ENCODE peak calls at places on chromosome 15, in six cellular contexts. C, B, K, F, R and N are unnamed samples.

GRCh38 chr15:52857471-52857870 is 67.3 kb upstream of the ONECUT1 start:
- DNase-seq in B (no peak), K (no peak), R (no peak), C (no peak), F (peak), N (no peak)

GRCh38 chr15:63056843-63057242 is 14.3 kb downstream of the TPM1 start:
- DNase-seq in C (no peak), B (no peak), K (peak), F (no peak), R (no peak), N (no peak)

GRCh38 chr15:99943466-99943865 is 210.2 kb upstream of the LYSMD4 start:
- DNase-seq in R (no peak), C (no peak), K (no peak), F (no peak), B (no peak), N (no peak)

GRCh38 chr15:44010114-44010513 is 183.3 kb downstream of the WDR76 start:
- DNase-seq in F (no peak), C (no peak), K (no peak), B (no peak), R (no peak), N (no peak)

GRCh38 chr15:65841121-65841930 is 28.0 kb upstream of the RAB11A start:
- DNase-seq in B (no peak), F (peak), K (no peak), C (no peak), R (no peak), N (no peak)

GRCh38 chr15:86165263-86166204 is 85.9 kb downstream of the AGBL1 start:
- DNase-seq in C (no peak), F (no peak), B (no peak), K (no peak), R (no peak), N (peak)

GRCh38 chr15:60917469-60918130 is 311.5 kb downstream of the RORA start:
- DNase-seq in K (peak), C (no peak), F (no peak), R (no peak), B (no peak), N (no peak)

GRCh38 chr15:39079296-39079834 is 501.5 kb upstream of the THBS1 start:
- DNase-seq in C (no peak), B (no peak), R (no peak), K (no peak), F (no peak), N (no peak)

GRCh38 chr15:48631191-48631770 is 14.2 kb downstream of the FBN1 start:
- DNase-seq in F (peak), R (no peak), C (no peak), K (peak), B (no peak), N (no peak)

GRCh38 chr15:75591655-75592364 is 12.7 kb upstream of the PTPN9 start:
- DNase-seq in F (no peak), B (no peak), K (no peak), R (no peak), C (no peak), N (no peak)

GRCh38 chr15:56719021-56719612 is 14.2 kb downstream of the ZNF280D start:
- DNase-seq in F (no peak), K (no peak), R (no peak), B (no peak), C (no peak), N (no peak)

GRCh38 chr15:52466134-52466701 is 62.5 kb downstream of the MYO5A start:
- DNase-seq in R (no peak), C (peak), B (no peak), F (peak), K (peak), N (no peak)

GRCh38 chr15:33016405-33017024 is 178.0 kb downstream of the FMN1 start:
- DNase-seq in K (no peak), R (no peak), F (no peak), C (no peak), B (no peak), N (no peak)

GRCh38 chr15:25739687-25740121 is 123.4 kb downstream of the ATP10A start:
- DNase-seq in R (no peak), B (no peak), F (peak), C (no peak), K (no peak), N (no peak)

GRCh38 chr15:90047956-90048575 is 46.9 kb downstream of the ZNF710 start:
- DNase-seq in B (no peak), K (no peak), F (no peak), C (no peak), R (no peak), N (no peak)

GRCh38 chr15:85689729-85690128 is 105.0 kb downstream of the KLHL25 start:
- DNase-seq in F (peak), R (no peak), B (no peak), C (peak), K (no peak), N (peak)

GRCh38 chr15:58410353-58410752 is 21.4 kb upstream of the LIPC start:
- DNase-seq in K (no peak), F (no peak), C (no peak), R (no peak), B (no peak), N (no peak)

GRCh38 chr15:73818308-73818985 is 54.9 kb upstream of the TBC1D21 start:
- DNase-seq in K (no peak), B (no peak), F (no peak), C (no peak), R (no peak), N (no peak)

GRCh38 chr15:35874260-35874905 is 328.4 kb upstream of the DPH6 start:
- DNase-seq in R (no peak), F (no peak), K (no peak), B (no peak), C (no peak), N (no peak)

GRCh38 chr15:39365161-39365560 is 215.7 kb upstream of the THBS1 start:
- DNase-seq in F (no peak), K (no peak), B (no peak), C (no peak), R (no peak), N (no peak)

GRCh38 chr15:91968610-91969009 is 115.1 kb downstream of the SLCO3A1 start:
- DNase-seq in F (no peak), R (no peak), K (no peak), C (no peak), B (no peak), N (no peak)
- TF ChIP-seq CTCF in F (peak), R (no peak), K (no peak), C (no peak), B (peak), N (no peak)

DNA sequence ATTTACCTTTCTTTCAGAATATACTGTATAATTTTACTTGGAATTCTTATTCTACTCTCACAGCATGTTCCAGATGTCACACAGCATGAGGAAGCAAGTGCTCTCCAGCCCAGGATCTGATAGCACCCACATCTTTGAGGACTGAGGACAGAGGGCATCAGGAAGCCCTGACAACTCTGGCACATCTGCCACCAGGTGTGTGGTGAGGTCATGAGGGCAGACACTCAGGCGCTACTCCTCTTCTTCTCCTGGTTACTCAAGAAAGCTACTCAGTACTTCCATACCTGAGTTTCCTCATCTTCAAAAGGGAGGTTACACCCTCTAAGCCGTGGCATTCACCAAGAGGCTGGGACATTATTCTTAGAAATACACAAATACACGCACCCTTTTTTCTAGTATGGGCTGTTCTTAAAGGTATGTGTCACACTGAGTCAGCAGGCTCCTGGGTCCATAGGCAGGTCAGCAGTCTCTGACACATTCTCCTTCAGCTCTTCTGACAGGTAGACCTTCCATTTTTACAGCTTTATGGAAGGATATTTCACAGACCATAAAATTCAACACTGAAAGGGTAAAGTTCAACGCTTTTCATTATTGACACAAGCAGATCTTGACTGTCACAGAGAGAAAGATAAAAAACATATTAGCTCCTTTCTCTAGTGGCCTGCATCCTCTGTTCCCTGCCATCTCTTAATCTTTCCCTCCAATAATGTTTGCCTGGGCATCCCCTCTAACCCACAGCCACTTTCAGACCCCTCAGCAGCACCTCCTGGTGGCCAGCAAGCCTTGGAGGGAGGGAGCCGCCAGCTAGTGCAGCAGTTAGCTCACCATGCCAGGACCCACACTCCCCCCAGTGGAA is 103.2 kb upstream of the TJP1 start:
- DNase-seq in K (peak), R (no peak), B (peak), C (no peak), F (peak), N (peak)
- TF ChIP-seq CTCF in K (peak), R (peak), B (peak), C (no peak), F (peak), N (peak)

GRCh38 chr15:88337993-88338392 is 81.5 kb upstream of the NTRK3 start:
- DNase-seq in R (no peak), B (no peak), C (no peak), F (peak), K (no peak), N (no peak)
- TF ChIP-seq CTCF in R (peak), B (no peak), C (no peak), F (peak), K (peak), N (no peak)

DNA sequence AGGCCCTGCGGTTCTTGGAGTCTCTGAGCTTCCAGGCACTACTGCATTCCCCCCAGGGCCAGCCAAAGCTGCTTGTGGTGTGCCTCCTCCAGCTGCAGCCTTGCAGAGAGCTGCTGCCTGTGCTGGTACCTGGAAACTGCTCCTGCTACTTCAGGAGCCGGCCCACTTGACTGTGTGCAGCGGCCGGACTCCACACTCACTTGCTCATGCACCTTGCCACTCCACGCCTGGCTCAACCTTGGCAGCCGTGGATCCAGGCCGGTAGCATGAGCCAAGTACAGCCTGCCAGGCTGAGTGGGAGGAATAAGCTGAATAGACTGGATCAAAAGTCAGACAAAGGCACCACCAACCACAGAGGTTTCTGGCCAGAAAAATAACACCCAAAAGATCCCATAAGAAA is 169.7 kb downstream of the TJP1 start:
- DNase-seq in R (no peak), K (no peak), C (no peak), F (no peak), B (no peak), N (no peak)
- TF ChIP-seq CTCF in R (no peak), K (no peak), C (no peak), F (no peak), B (no peak), N (no peak)

GRCh38 chr15:87866961-87867360 is 389.6 kb downstream of the NTRK3 start:
- DNase-seq in B (no peak), R (no peak), F (peak), C (no peak), K (no peak), N (no peak)

GRCh38 chr15:87860743-87861142 is 395.8 kb downstream of the NTRK3 start:
- DNase-seq in K (no peak), B (no peak), F (no peak), C (no peak), R (no peak), N (no peak)

GRCh38 chr15:87858651-87859050 is 397.9 kb downstream of the NTRK3 start:
- DNase-seq in F (no peak), C (no peak), R (no peak), B (no peak), K (no peak), N (no peak)

DNA sequence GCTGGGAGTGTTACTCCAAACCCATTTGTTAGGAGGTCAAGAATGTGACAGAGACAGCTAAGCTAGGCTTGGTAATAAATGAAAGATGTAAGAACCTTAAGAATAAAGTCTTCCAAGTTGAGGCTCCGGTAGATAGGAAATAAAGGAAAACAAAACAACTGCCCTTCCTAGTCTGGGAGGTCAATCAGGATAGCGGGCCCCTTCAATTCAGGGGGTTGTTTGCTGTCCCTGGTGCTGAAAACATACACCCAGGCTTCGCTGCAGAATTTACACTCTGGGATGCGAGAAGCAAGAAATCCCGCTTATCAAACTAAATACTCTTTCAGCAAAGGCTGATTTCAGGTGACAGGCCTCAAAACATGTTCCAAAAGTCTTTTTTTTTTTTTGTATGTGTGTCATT is 393.4 kb downstream of the NTRK3 start:
- DNase-seq in K (no peak), F (peak), B (no peak), R (no peak), C (no peak), N (peak)
- TF ChIP-seq CTCF in K (no peak), F (no peak), B (no peak), R (no peak), C (no peak), N (no peak)

GRCh38 chr15:68277605-68278344 is at the start of gene FEM1B:
- DNase-seq in C (peak), K (peak), B (peak), F (peak), R (peak), N (peak)
- TF ChIP-seq CTCF in C (no peak), K (peak), B (no peak), F (no peak), R (peak), N (peak)

GRCh38 chr15:37979597-37979996 is 45.2 kb downstream of the TMCO5A start:
- DNase-seq in R (no peak), B (no peak), C (no peak), K (no peak), F (no peak), N (no peak)
- TF ChIP-seq CTCF in R (no peak), B (no peak), C (no peak), K (no peak), F (no peak), N (no peak)

DNA sequence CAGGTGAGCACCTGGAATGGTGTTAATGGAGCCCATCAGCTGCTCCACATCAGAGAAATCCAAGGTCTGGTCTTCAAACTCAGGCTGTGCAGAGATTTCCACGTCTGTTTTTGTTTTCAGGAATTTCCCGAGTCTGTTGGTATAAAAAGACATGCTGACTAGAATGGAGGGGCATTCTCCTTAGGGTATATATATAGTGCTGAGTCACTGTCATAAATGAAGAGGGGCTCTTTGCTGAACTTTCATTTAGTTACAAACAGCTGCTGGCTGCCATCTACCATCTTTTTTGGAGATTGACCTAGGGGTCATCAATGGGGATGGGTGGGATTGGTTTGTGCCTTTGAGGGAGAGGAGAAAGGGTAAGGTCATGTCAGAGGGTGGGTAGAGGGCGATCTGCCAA is 27.1 kb downstream of the FSD2 start:
- DNase-seq in C (no peak), R (no peak), F (no peak), K (no peak), B (no peak), N (no peak)
- TF ChIP-seq CTCF in C (no peak), R (no peak), F (no peak), K (no peak), B (no peak), N (no peak)

GRCh38 chr15:51283026-51283425 is 55.4 kb downstream of the CYP19A1 start:
- DNase-seq in R (no peak), F (no peak), B (no peak), K (no peak), C (no peak), N (no peak)

GRCh38 chr15:51284871-51285270 is 53.5 kb downstream of the CYP19A1 start:
- DNase-seq in F (no peak), B (no peak), K (no peak), R (no peak), C (no peak), N (no peak)

GRCh38 chr15:51277085-51277484 is 61.3 kb downstream of the CYP19A1 start:
- DNase-seq in K (no peak), F (no peak), C (no peak), B (no peak), R (no peak), N (no peak)

GRCh38 chr15:51280838-51281237 is 57.6 kb downstream of the CYP19A1 start:
- DNase-seq in R (no peak), F (no peak), C (no peak), B (no peak), K (no peak), N (no peak)

DNA sequence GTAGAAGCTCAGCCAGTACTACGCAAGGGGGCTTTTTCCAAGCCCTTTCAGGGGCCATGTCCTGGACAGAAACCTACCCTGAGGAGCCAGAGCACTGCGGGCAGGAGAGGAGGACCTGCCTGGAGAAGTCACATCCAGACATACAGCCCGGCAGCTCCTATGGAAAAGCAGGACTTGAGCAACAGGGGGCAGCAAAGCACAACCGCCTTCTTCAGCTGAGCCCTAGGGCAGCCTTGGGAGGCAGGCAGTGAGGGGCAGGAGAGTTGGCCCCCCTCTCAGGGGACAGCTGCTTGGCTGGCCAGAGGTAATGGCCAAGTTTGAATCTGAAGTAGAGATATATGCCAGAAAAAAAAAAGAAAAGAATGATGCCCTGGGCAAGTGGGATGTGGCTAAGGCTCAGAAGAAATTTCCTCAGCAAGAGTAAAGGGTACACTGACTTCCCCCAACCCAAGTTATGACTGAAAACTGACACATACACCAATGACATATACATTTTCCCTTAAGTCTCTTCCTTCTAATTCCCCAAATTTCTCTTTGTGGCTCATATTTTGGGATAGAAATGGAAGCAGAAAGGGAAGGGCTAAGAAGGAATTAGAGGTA is 56.9 kb downstream of the CYP19A1 start:
- DNase-seq in C (no peak), B (peak), R (no peak), K (peak), F (peak), N (peak)
- TF ChIP-seq CTCF in C (no peak), B (peak), R (peak), K (peak), F (peak), N (peak)